ENCODE peak calls at places on chromosomes 11 and 22, in five cellular contexts. Z, N, P, X and L are unnamed samples.

GRCh38 chr11:14974723-14975587 is 2.8 kb upstream of the CALCA start:
- DNase-seq in P (no peak), Z (peak), X (peak), N (peak), L (no peak)

GRCh38 chr11:122033193-122033592 is 82.8 kb downstream of the BLID start:
- DNase-seq in P (no peak), X (no peak), Z (no peak), N (no peak), L (no peak)

GRCh38 chr11:126341760-126342161 is 13.7 kb upstream of the ST3GAL4 start:
- DNase-seq in X (no peak), Z (no peak), N (no peak), P (peak), L (no peak)

GRCh38 chr22:35961480-35961902 is 67.1 kb downstream of the RBFOX2 start:
- DNase-seq in P (peak), Z (no peak), X (no peak), N (peak), L (no peak)

GRCh38 chr11:113725411-113725810 is 19.3 kb upstream of the TMPRSS5 start:
- DNase-seq in Z (no peak), N (no peak), X (no peak), P (no peak), L (no peak)

GRCh38 chr22:29798318-29798717 is 31.1 kb downstream of the UQCR10 start:
- DNase-seq in P (no peak), X (no peak), N (no peak), Z (no peak), L (no peak)

GRCh38 chr11:57619331-57619730 is 21.8 kb downstream of the SERPING1 start:
- DNase-seq in P (no peak), N (no peak), X (no peak), Z (no peak), L (no peak)

GRCh38 chr11:15926071-15926470 is 430.3 kb downstream of the SOX6 start:
- DNase-seq in X (no peak), P (no peak), N (no peak), Z (no peak), L (no peak)

GRCh38 chr11:57276857-57277505 is 39.9 kb upstream of the APLNR start:
- DNase-seq in Z (no peak), P (no peak), N (no peak), X (no peak), L (no peak)